ENCODE peak calls at places on chromosome 17, in six cellular contexts. U is GM23248; Q is adrenal gland; B is GM13976; G is stimulated activated CD4-positive, alpha-beta T cell treated with anti-CD3 and anti-CD28 coated beads, Interleukin-4, amount 100 ng/mL, for 24 hours; Y is GDM1. R is an unnamed sample.

GRCh38 chr17:42362245-42362961 is 25.8 kb downstream of the STAT3 start:
- DNase-seq in G (no peak), Y (no peak), U (no peak), B (no peak), Q (no peak), R (no peak)

GRCh38 chr17:49646391-49647255 is 31.3 kb downstream of the SPOP start:
- DNase-seq in Q (peak), G (peak), U (peak), B (peak), Y (no peak), R (peak)

GRCh38 chr17:28874750-28875149 is 19.9 kb downstream of the ERAL1 start:
- DNase-seq in Q (no peak), G (no peak), U (peak), Y (no peak), B (no peak), R (no peak)

GRCh38 chr17:50800196-50800700 is 32.9 kb upstream of the ANKRD40CL start:
- DNase-seq in G (no peak), U (no peak), Q (peak), Y (no peak), B (no peak), R (no peak)

GRCh38 chr17:62617894-62618472 is 9.5 kb upstream of the MRC2 start:
- DNase-seq in Y (no peak), Q (no peak), U (peak), B (no peak), G (no peak), R (no peak)

GRCh38 chr17:36647598-36647997 is 46.2 kb downstream of the MRM1 start:
- DNase-seq in G (no peak), Y (no peak), Q (no peak), U (no peak), B (no peak), R (no peak)

GRCh38 chr17:58302919-58303551 is 22.3 kb upstream of the MPO start:
- DNase-seq in U (no peak), B (peak), Y (no peak), G (no peak), Q (no peak), R (peak)

GRCh38 chr17:48522031-48522593 is 8.7 kb downstream of the HOXB1 start:
- DNase-seq in Y (no peak), B (no peak), G (no peak), Q (no peak), U (no peak), R (peak)

R was measured in activated effector memory CD4-positive, alpha-beta T cell treated with anti-CD3 and anti-CD28 coated beads, Interleukin-2, amount 50 U/mL, for 16 hours.